ENCODE peak calls at places on chromosomes 3 and 15, in seven cellular contexts. One of them, this sample, is unnamed.

GRCh38 chr15:29170496-29170895 is 99.1 kb downstream of the NSMCE3 start:
- DNase-seq in neuronal stem cell: no peak
- DNase-seq in posterior cingulate gyrus: no peak
- DNase-seq in A549: no peak
- DNase-seq in iris pigment epithelial cell: no peak
- DNase-seq in NCI-H2171: no peak
- DNase-seq in stomach: no peak
- DNase-seq in this sample: no peak

GRCh38 chr15:27328616-27329015 is 357.6 kb downstream of the GABRG3 start:
- DNase-seq in neuronal stem cell: no peak
- DNase-seq in posterior cingulate gyrus: peak
- DNase-seq in A549: no peak
- DNase-seq in iris pigment epithelial cell: no peak
- DNase-seq in NCI-H2171: no peak
- DNase-seq in stomach: no peak
- DNase-seq in this sample: no peak

GRCh38 chr3:125594581-125595011 is 701 bp downstream of the OSBPL11 start:
- DNase-seq in neuronal stem cell: no peak
- DNase-seq in posterior cingulate gyrus: no peak
- DNase-seq in A549: no peak
- DNase-seq in iris pigment epithelial cell: no peak
- DNase-seq in NCI-H2171: no peak
- DNase-seq in stomach: no peak
- DNase-seq in this sample: no peak

GRCh38 chr15:95659646-95660045 is 670.9 kb upstream of the NR2F2 start:
- DNase-seq in neuronal stem cell: no peak
- DNase-seq in posterior cingulate gyrus: no peak
- DNase-seq in A549: no peak
- DNase-seq in iris pigment epithelial cell: no peak
- DNase-seq in NCI-H2171: no peak
- DNase-seq in stomach: no peak
- DNase-seq in this sample: no peak

GRCh38 chr15:26091184-26091583 is 228.1 kb upstream of the ATP10A start:
- DNase-seq in neuronal stem cell: no peak
- DNase-seq in posterior cingulate gyrus: no peak
- DNase-seq in A549: no peak
- DNase-seq in iris pigment epithelial cell: no peak
- DNase-seq in NCI-H2171: no peak
- DNase-seq in stomach: no peak
- DNase-seq in this sample: no peak

GRCh38 chr3:51773529-51773928 is 5.5 kb downstream of the IQCF6 start:
- DNase-seq in neuronal stem cell: no peak
- DNase-seq in posterior cingulate gyrus: no peak
- DNase-seq in A549: no peak
- DNase-seq in iris pigment epithelial cell: no peak
- DNase-seq in NCI-H2171: peak
- DNase-seq in stomach: no peak
- DNase-seq in this sample: no peak

GRCh38 chr3:56115199-56115598 is 353.1 kb downstream of the ERC2 start:
- DNase-seq in neuronal stem cell: no peak
- DNase-seq in posterior cingulate gyrus: no peak
- DNase-seq in A549: no peak
- DNase-seq in iris pigment epithelial cell: no peak
- DNase-seq in NCI-H2171: no peak
- DNase-seq in stomach: no peak
- DNase-seq in this sample: no peak

GRCh38 chr3:108327168-108327567 is 30.8 kb downstream of the HHLA2 start:
- DNase-seq in neuronal stem cell: no peak
- DNase-seq in posterior cingulate gyrus: no peak
- DNase-seq in A549: no peak
- DNase-seq in iris pigment epithelial cell: no peak
- DNase-seq in NCI-H2171: no peak
- DNase-seq in stomach: no peak
- DNase-seq in this sample: no peak

GRCh38 chr15:59993950-59994401 is 10.1 kb upstream of the FOXB1 start:
- DNase-seq in neuronal stem cell: peak
- DNase-seq in posterior cingulate gyrus: no peak
- DNase-seq in A549: no peak
- DNase-seq in iris pigment epithelial cell: no peak
- DNase-seq in NCI-H2171: no peak
- DNase-seq in stomach: no peak
- DNase-seq in this sample: no peak

GRCh38 chr3:23495507-23495906 is 292.4 kb downstream of the UBE2E2 start:
- DNase-seq in neuronal stem cell: no peak
- DNase-seq in posterior cingulate gyrus: no peak
- DNase-seq in A549: no peak
- DNase-seq in iris pigment epithelial cell: peak
- DNase-seq in NCI-H2171: no peak
- DNase-seq in stomach: no peak
- DNase-seq in this sample: no peak

GRCh38 chr15:90871716-90872480 is 3.5 kb downstream of the FURIN start:
- DNase-seq in neuronal stem cell: no peak
- DNase-seq in posterior cingulate gyrus: no peak
- DNase-seq in A549: no peak
- DNase-seq in iris pigment epithelial cell: no peak
- DNase-seq in NCI-H2171: no peak
- DNase-seq in stomach: no peak
- DNase-seq in this sample: no peak

GRCh38 chr3:186534113-186534669 is 10.0 kb downstream of the CRYGS start:
- DNase-seq in neuronal stem cell: no peak
- DNase-seq in posterior cingulate gyrus: no peak
- DNase-seq in A549: no peak
- DNase-seq in iris pigment epithelial cell: no peak
- DNase-seq in NCI-H2171: no peak
- DNase-seq in stomach: no peak
- DNase-seq in this sample: no peak

GRCh38 chr3:50321146-50321843 is 1.2 kb downstream of the HYAL2 start:
- DNase-seq in neuronal stem cell: peak
- DNase-seq in posterior cingulate gyrus: peak
- DNase-seq in A549: peak
- DNase-seq in iris pigment epithelial cell: peak
- DNase-seq in NCI-H2171: peak
- DNase-seq in stomach: peak
- DNase-seq in this sample: no peak

GRCh38 chr3:41247055-41247454 is 47.8 kb downstream of the CTNNB1 start:
- DNase-seq in neuronal stem cell: no peak
- DNase-seq in posterior cingulate gyrus: no peak
- DNase-seq in A549: no peak
- DNase-seq in iris pigment epithelial cell: no peak
- DNase-seq in NCI-H2171: no peak
- DNase-seq in stomach: no peak
- DNase-seq in this sample: no peak

GRCh38 chr3:47527952-47528718 is 14.6 kb upstream of the ELP6 start:
- DNase-seq in neuronal stem cell: no peak
- DNase-seq in posterior cingulate gyrus: no peak
- DNase-seq in A549: no peak
- DNase-seq in iris pigment epithelial cell: no peak
- DNase-seq in NCI-H2171: no peak
- DNase-seq in stomach: no peak
- DNase-seq in this sample: no peak

GRCh38 chr15:52699457-52699856 is 20.3 kb upstream of the ATOSA start:
- DNase-seq in neuronal stem cell: peak
- DNase-seq in posterior cingulate gyrus: no peak
- DNase-seq in A549: no peak
- DNase-seq in iris pigment epithelial cell: no peak
- DNase-seq in NCI-H2171: no peak
- DNase-seq in stomach: no peak
- DNase-seq in this sample: no peak

GRCh38 chr3:108099203-108099602 is 8.4 kb upstream of the CD47 start:
- DNase-seq in neuronal stem cell: no peak
- DNase-seq in posterior cingulate gyrus: no peak
- DNase-seq in A549: no peak
- DNase-seq in iris pigment epithelial cell: peak
- DNase-seq in NCI-H2171: no peak
- DNase-seq in stomach: no peak
- DNase-seq in this sample: no peak

GRCh38 chr3:129398803-129399144 is 29.7 kb downstream of the EFCAB12 start:
- DNase-seq in neuronal stem cell: no peak
- DNase-seq in posterior cingulate gyrus: no peak
- DNase-seq in A549: no peak
- DNase-seq in iris pigment epithelial cell: peak
- DNase-seq in NCI-H2171: no peak
- DNase-seq in stomach: peak
- DNase-seq in this sample: no peak

GRCh38 chr3:107523361-107524213 is 825 bp downstream of the BBX start:
- DNase-seq in neuronal stem cell: peak
- DNase-seq in posterior cingulate gyrus: peak
- DNase-seq in A549: no peak
- DNase-seq in iris pigment epithelial cell: peak
- DNase-seq in NCI-H2171: peak
- DNase-seq in stomach: peak
- DNase-seq in this sample: no peak

GRCh38 chr15:84400820-84401219 is 165.2 kb downstream of the GOLGA6L4 start:
- DNase-seq in neuronal stem cell: no peak
- DNase-seq in posterior cingulate gyrus: no peak
- DNase-seq in A549: no peak
- DNase-seq in iris pigment epithelial cell: no peak
- DNase-seq in NCI-H2171: no peak
- DNase-seq in stomach: no peak
- DNase-seq in this sample: no peak

This sample was measured in iPS DF 6.9.